ENCODE peak calls at places on chromosome 11, in four cellular contexts. O is colonic mucosa; I is Right ventricle myocardium inferior; X is activated effector memory CD4-positive, alpha-beta T cell treated with anti-CD3 and anti-CD28 coated beads, Interleukin-2, amount 50 U/mL, for 16 hours. G is an unnamed sample.

GRCh38 chr11:61955416-61956135 is 5.4 kb downstream of the BEST1 start:
- DNase-seq in O (peak), I (peak), X (no peak), G (no peak)

GRCh38 chr11:83093634-83094033 is 21.9 kb upstream of the RAB30 start:
- DNase-seq in O (no peak), I (no peak), X (no peak), G (no peak)

GRCh38 chr11:95512682-95513081 is 276.9 kb downstream of the FAM76B start:
- DNase-seq in O (peak), I (peak), X (no peak), G (peak)

GRCh38 chr11:103749158-103749557 is 287.3 kb upstream of the DDI1 start:
- DNase-seq in O (no peak), I (no peak), X (no peak), G (peak)

GRCh38 chr11:12248330-12248729 is 129.0 kb upstream of the PARVA start:
- DNase-seq in O (peak), I (peak), X (no peak), G (peak)

GRCh38 chr11:12402027-12402426 is 24.7 kb downstream of the PARVA start:
- DNase-seq in O (no peak), I (no peak), X (no peak), G (no peak)

GRCh38 chr11:29024386-29024785 is 916.2 kb downstream of the METTL15 start:
- DNase-seq in O (no peak), I (no peak), X (no peak), G (no peak)

GRCh38 chr11:1679881-1680280 is 17.1 kb upstream of the KRTAP5-6 start:
- DNase-seq in O (no peak), I (no peak), X (no peak), G (no peak)

GRCh38 chr11:72125956-72126355 is 9.6 kb upstream of the FOLR3 start:
- DNase-seq in O (no peak), I (no peak), X (no peak), G (no peak)

GRCh38 chr11:63901660-63902059 is 15.3 kb downstream of the RCOR2 start:
- DNase-seq in O (no peak), I (no peak), X (no peak), G (no peak)

GRCh38 chr11:69978841-69979614 is 99.1 kb upstream of the ANO1 start:
- DNase-seq in O (no peak), I (no peak), X (no peak), G (no peak)

GRCh38 chr11:66619080-66619554 is 2.7 kb downstream of the RBM14 start:
- DNase-seq in O (no peak), I (no peak), X (no peak), G (peak)

GRCh38 chr11:27158763-27159679 is 118.4 kb downstream of the BBOX1 start:
- DNase-seq in O (peak), I (no peak), X (no peak), G (peak)

GRCh38 chr11:96272542-96273306 is 70.3 kb downstream of the MAML2 start:
- DNase-seq in O (no peak), I (no peak), X (no peak), G (peak)

GRCh38 chr11:57513911-57514537 is 1.5 kb downstream of the SLC43A1 start:
- DNase-seq in O (peak), I (no peak), X (peak), G (no peak)

GRCh38 chr11:92557848-92558247 is 333.2 kb downstream of the FAT3 start:
- DNase-seq in O (no peak), I (no peak), X (no peak), G (no peak)

GRCh38 chr11:77154381-77155081 is 26.5 kb downstream of the MYO7A start:
- DNase-seq in O (no peak), I (peak), X (no peak), G (no peak)

GRCh38 chr11:69115586-69116560 is 39.9 kb upstream of the SMIM38 start:
- DNase-seq in O (no peak), I (peak), X (no peak), G (peak)

GRCh38 chr11:69297926-69298777 is 4.2 kb downstream of the MYEOV start:
- DNase-seq in O (peak), I (peak), X (no peak), G (peak)

GRCh38 chr11:113773092-113773415 is 438 bp downstream of the ZW10 start:
- DNase-seq in O (peak), I (peak), X (no peak), G (peak)

GRCh38 chr11:19742595-19743292 is 30.1 kb downstream of the NAV2 start:
- DNase-seq in O (peak), I (peak), X (peak), G (peak)

GRCh38 chr11:75775056-75775455 is 6.5 kb downstream of the DGAT2 start:
- DNase-seq in O (no peak), I (no peak), X (no peak), G (no peak)

GRCh38 chr11:27505781-27506180 is 788 bp downstream of the LIN7C start:
- DNase-seq in O (no peak), I (no peak), X (no peak), G (no peak)

GRCh38 chr11:2533642-2534115 is 88.9 kb downstream of the KCNQ1 start:
- DNase-seq in O (peak), I (peak), X (peak), G (peak)

GRCh38 chr11:130055637-130056036 is 14.1 kb upstream of the APLP2 start:
- DNase-seq in O (no peak), I (no peak), X (no peak), G (no peak)

GRCh38 chr11:76808996-76809395 is 25.8 kb downstream of the TSKU start:
- DNase-seq in O (peak), I (no peak), X (no peak), G (no peak)

GRCh38 chr11:20238712-20239111 is 78.4 kb upstream of the DBX1 start:
- DNase-seq in O (peak), I (no peak), X (no peak), G (peak)

GRCh38 chr11:122861631-122862030 is 20.9 kb upstream of the JHY start:
- DNase-seq in O (no peak), I (no peak), X (no peak), G (no peak)

GRCh38 chr11:117546431-117547160 is 218.9 kb downstream of the CEP164 start:
- DNase-seq in O (no peak), I (no peak), X (no peak), G (no peak)

GRCh38 chr11:33463059-33463458 is 205.9 kb downstream of the HIPK3 start:
- DNase-seq in O (no peak), I (no peak), X (no peak), G (no peak)

GRCh38 chr11:12007769-12008737 is at the start of gene DKK3:
- DNase-seq in O (no peak), I (no peak), X (no peak), G (no peak)

GRCh38 chr11:79860336-79860735 is 419.5 kb upstream of the TENM4 start:
- DNase-seq in O (no peak), I (no peak), X (no peak), G (peak)

GRCh38 chr11:10298342-10298741 is 4.3 kb upstream of the SBF2 start:
- DNase-seq in O (no peak), I (no peak), X (peak), G (peak)

GRCh38 chr11:68043349-68044144 is 4.7 kb downstream of the TCIRG1 start:
- DNase-seq in O (no peak), I (peak), X (no peak), G (no peak)

G was measured in kidney tubule cell.